ENCODE peak calls at places on chromosomes 7 and 10, in eight cellular contexts. X is ovary, H is SK-N-SH, Z is small intestine, W is iPS DF 6.9, R is cardiac muscle cell, T is upper lobe of right lung, I is HCT116. C is an unnamed sample. For H3K36me3 and H3K27me3, the result is how much of the 10 kb centered on the place peaks cover.

GRCh38 chr10:32367793-32368453 is 21.0 kb upstream of the EPC1 start:
- DNase-seq in T (no peak), I (peak), X (peak), R (peak), Z (peak), W (no peak), H (peak), C (peak)

GRCh38 chr10:107614939-107615665 is 450.6 kb upstream of the SORCS1 start:
- DNase-seq in I (no peak), R (no peak), T (no peak), H (no peak), W (no peak), X (no peak), Z (no peak), C (no peak)

GRCh38 chr7:27123021-27123476 is 7.5 kb downstream of the HOXA4 start:
- DNase-seq in I (no peak), W (no peak), Z (no peak), H (no peak), X (no peak), R (no peak), T (no peak), C (peak)

GRCh38 chr7:127594490-127594889 is 954 bp downstream of the FSCN3 start:
- DNase-seq in X (no peak), H (no peak), R (no peak), Z (peak), I (no peak), W (no peak), T (no peak), C (peak)

GRCh38 chr7:26508917-26509316 is 217.3 kb downstream of the SNX10 start:
- DNase-seq in Z (no peak), T (no peak), R (no peak), X (no peak), H (no peak), W (no peak), I (no peak), C (peak)

GRCh38 chr10:44010873-44011602 is 362.4 kb upstream of the ZNF32 start:
- DNase-seq in T (no peak), Z (no peak), I (no peak), W (no peak), X (no peak), R (no peak), H (no peak), C (no peak)

GRCh38 chr7:128917061-128917460 is 6.6 kb upstream of the KCP start:
- DNase-seq in I (no peak), Z (no peak), W (no peak), H (no peak), T (no peak), R (no peak), X (no peak), C (no peak)

GRCh38 chr10:122475130-122475529 is 13.8 kb downstream of the HTRA1 start:
- DNase-seq in R (peak), H (no peak), W (no peak), X (peak), T (no peak), I (no peak), Z (no peak), C (peak)

GRCh38 chr7:111853231-111853990 is 291.1 kb upstream of the IMMP2L start:
- DNase-seq in T (no peak), W (no peak), H (no peak), Z (no peak), R (no peak), X (no peak), I (no peak), C (no peak)

GRCh38 chr7:34315032-34315431 is 343.0 kb upstream of the NPSR1 start:
- DNase-seq in I (no peak), H (no peak), X (no peak), W (no peak), R (peak), Z (no peak), T (no peak), C (no peak)

GRCh38 chr10:69004821-69005220 is 16.2 kb downstream of the KIFBP start:
- DNase-seq in X (no peak), I (peak), W (no peak), Z (peak), R (peak), H (peak), T (no peak), C (peak)

GRCh38 chr7:128042027-128042426 is 10.8 kb upstream of the LRRC4 start:
- DNase-seq in R (no peak), W (no peak), I (no peak), T (no peak), H (no peak), Z (no peak), X (no peak), C (no peak)

GRCh38 chr10:50990568-50991495 is 83.5 kb upstream of the PRKG1 start:
- DNase-seq in R (peak), Z (peak), X (peak), W (no peak), H (peak), I (peak), T (peak), C (peak)

GRCh38 chr10:118948784-118949183 is 80.7 kb upstream of the NANOS1 start:
- DNase-seq in T (no peak), R (no peak), X (no peak), I (no peak), W (no peak), H (no peak), Z (no peak), C (no peak)

GRCh38 chr7:33072471-33072870 is 9.9 kb upstream of the NT5C3A start:
- DNase-seq in R (peak), H (no peak), W (no peak), T (no peak), X (no peak), I (no peak), Z (no peak), C (no peak)

GRCh38 chr7:121032645-121033460 is 44.3 kb downstream of the CPED1 start:
- DNase-seq in X (no peak), Z (no peak), H (no peak), I (no peak), W (no peak), R (no peak), T (no peak), C (no peak)

GRCh38 chr7:43583424-43584199 is 704 bp downstream of the STK17A start:
- DNase-seq in R (peak), I (no peak), W (no peak), T (peak), H (peak), Z (peak), X (peak), C (no peak)

GRCh38 chr7:143408686-143409551 is at the start of gene EPHA1:
- DNase-seq in Z (peak), W (peak), R (peak), T (peak), X (no peak), H (no peak), I (peak), C (peak)
- H3K4me3 ChIP-seq in Z (peak), W (peak), R (peak), T (peak), X (no peak), H (no peak), I (peak), C (peak)

GRCh38 chr7:23335621-23336020 is 36.5 kb downstream of the MALSU1 start:
- DNase-seq in H (no peak), T (no peak), R (peak), W (no peak), I (no peak), Z (no peak), X (no peak), C (no peak)
- H3K36me3 ChIP-seq in H (half or more), T (under half), R (half or more), W (under half), I (under half), Z (under half), X (under half), C (under half)

DNA sequence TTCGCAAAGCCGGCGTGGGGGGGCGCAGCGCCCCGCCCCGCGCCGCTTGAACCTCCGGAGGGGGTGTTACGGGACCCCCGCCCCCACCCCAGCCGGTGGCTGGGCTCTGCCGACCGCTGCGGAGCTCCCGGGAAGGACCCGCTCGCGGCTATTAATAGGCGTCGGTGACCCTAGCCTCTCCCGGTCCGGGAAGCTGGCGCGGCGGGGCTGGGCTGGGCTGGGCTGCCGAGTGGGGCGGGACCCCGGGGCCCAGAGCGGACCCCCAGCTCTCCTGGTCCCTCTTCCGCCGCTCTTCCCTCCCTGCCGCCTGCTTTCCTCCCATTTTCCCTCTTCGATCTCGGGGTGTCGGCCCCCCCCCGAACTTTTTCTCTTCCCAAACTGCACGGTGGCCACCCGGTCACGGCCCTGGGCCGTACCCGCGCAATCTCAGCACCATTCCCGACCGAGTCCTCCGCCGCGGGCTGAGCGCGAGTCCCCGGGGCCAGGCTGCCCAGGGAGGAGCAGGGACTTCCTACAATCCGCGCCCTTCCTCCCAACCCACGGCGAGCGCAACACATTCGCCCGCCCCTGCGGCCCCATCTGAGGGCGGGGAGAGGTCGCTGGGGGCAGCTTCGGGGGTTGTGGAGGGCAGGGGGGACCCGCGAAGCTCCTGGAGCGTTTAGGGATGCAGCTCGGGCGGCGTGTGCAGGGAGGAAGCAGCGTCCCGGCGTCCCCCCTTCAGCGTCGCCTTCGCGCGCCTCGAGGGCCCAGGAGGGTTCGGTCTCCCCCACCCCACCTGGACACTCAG is 3.1 kb upstream of the ELFN1 start:
- DNase-seq in Z (no peak), I (no peak), X (no peak), R (no peak), T (peak), H (peak), W (no peak), C (peak)
- H3K27me3 ChIP-seq in Z (under half), I (under half), X (under half), R (under half), T (half or more), H (half or more), W (half or more), C (half or more)

GRCh38 chr10:72332423-72333110 is 22.2 kb downstream of the DNAJB12 start:
- DNase-seq in Z (no peak), X (peak), T (no peak), W (no peak), R (no peak), I (no peak), H (no peak), C (no peak)
- H3K4me3 ChIP-seq in Z (no peak), X (no peak), T (peak), W (no peak), R (no peak), I (peak), H (no peak), C (peak)

GRCh38 chr7:6028563-6028962 is 2.6 kb upstream of the ANKRD61 start:
- DNase-seq in X (no peak), W (no peak), H (no peak), Z (no peak), I (no peak), R (no peak), T (no peak), C (no peak)
- H3K36me3 ChIP-seq in X (under half), W (under half), H (half or more), Z (under half), I (under half), R (half or more), T (half or more), C (under half)

GRCh38 chr10:96402417-96403305 is 43.9 kb upstream of the OPALIN start:
- DNase-seq in I (no peak), R (no peak), X (no peak), Z (no peak), W (no peak), T (no peak), H (no peak), C (peak)
- H3K27me3 ChIP-seq in I (under half), R (under half), X (under half), Z (under half), W (under half), T (under half), H (under half), C (under half)

DNA sequence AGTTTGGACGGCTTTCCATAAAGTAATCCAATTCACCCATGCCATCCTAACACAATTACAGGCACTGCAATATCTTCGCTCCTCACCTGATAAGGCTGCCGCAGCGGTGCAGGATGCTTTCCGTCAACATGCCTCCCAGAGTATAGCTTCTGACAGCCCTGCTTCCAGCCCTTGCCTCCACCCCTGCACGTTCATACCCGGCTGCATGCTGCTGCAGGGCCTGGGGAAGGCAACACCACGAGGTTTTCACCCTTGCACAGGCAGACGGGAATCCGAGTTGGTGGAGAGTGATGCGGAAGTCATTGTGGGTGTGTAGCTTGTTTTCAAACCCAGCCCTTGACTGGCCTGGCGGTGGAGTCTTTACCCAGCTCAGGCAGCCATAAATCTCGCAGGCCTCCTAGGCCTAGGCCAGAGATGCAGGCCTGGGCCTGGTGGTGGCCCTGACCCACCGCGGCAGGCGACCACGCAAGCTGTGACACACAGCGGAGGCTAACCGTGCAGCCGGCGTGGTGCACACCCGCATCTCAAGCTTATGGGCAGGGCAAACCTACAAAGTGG is 12.7 kb downstream of the EBF3 start:
- DNase-seq in H (peak), X (peak), I (no peak), Z (no peak), W (no peak), T (no peak), R (peak), C (no peak)
- H3K4me3 ChIP-seq in H (no peak), X (no peak), I (no peak), Z (no peak), W (no peak), T (no peak), R (no peak), C (no peak)

GRCh38 chr10:102184606-102185005 is 32.4 kb downstream of the NOLC1 start:
- DNase-seq in W (no peak), T (no peak), I (no peak), R (no peak), Z (no peak), X (no peak), H (no peak), C (no peak)

GRCh38 chr10:102188298-102188940 is 36.2 kb downstream of the NOLC1 start:
- DNase-seq in T (no peak), R (no peak), I (no peak), Z (peak), H (no peak), X (no peak), W (no peak), C (no peak)

GRCh38 chr10:102186128-102186527 is 33.9 kb downstream of the NOLC1 start:
- DNase-seq in I (no peak), W (no peak), X (no peak), T (no peak), Z (no peak), R (peak), H (no peak), C (no peak)

DNA sequence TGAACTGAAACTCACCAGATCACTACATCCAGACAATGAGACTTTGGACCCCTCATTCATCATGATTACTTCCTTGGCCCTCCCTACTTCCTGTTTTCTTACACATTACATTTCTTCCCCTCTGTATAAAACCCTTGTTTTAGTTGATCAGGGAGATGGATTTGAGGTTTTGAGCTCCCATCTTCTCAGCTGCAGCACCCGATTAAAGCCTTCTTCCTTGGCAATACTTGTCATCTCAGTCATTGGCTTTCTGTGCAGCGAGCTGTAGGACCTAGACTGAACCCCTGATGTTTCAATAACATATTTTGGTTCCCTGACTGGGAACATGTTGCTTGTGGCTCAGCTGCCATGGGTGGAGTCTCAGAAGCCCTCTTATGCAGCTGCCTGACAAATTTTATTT is 33.1 kb downstream of the NOLC1 start:
- DNase-seq in H (no peak), W (no peak), T (no peak), Z (no peak), I (no peak), R (no peak), X (no peak), C (no peak)
- H3K36me3 ChIP-seq in H (under half), W (under half), T (under half), Z (under half), I (under half), R (under half), X (under half), C (under half)

C was measured in H7.